ENCODE peak calls at places on chromosomes 4 and X, in six cellular contexts. One of them, this sample, is unnamed. For H3K4me1, the result is how much of the 10 kb centered on the place peaks cover.

GRCh38 chr4:39963656-39964055 is 14.1 kb downstream of the PDS5A start:
- DNase-seq in fibroblast of lung: no peak
- DNase-seq in A549: no peak
- DNase-seq in psoas muscle: no peak
- DNase-seq in heart left ventricle: no peak
- DNase-seq in transverse colon: no peak
- DNase-seq in this sample: no peak

GRCh38 chr4:165580379-165580905 is 201.6 kb downstream of the CPE start:
- DNase-seq in fibroblast of lung: peak
- DNase-seq in A549: no peak
- DNase-seq in psoas muscle: no peak
- DNase-seq in heart left ventricle: no peak
- DNase-seq in transverse colon: no peak
- DNase-seq in this sample: no peak

GRCh38 chrX:153646620-153647373 is at the start of gene DUSP9:
- DNase-seq in fibroblast of lung: peak
- DNase-seq in A549: peak
- DNase-seq in psoas muscle: peak
- DNase-seq in heart left ventricle: peak
- DNase-seq in transverse colon: no peak
- DNase-seq in this sample: no peak

GRCh38 chrX:135596495-135596894 is 76.0 kb downstream of the INTS6L start:
- DNase-seq in fibroblast of lung: peak
- DNase-seq in A549: peak
- DNase-seq in psoas muscle: no peak
- DNase-seq in heart left ventricle: peak
- DNase-seq in transverse colon: peak
- DNase-seq in this sample: peak

GRCh38 chrX:153762636-153763173 is 1.3 kb upstream of the PLXNB3 start:
- DNase-seq in fibroblast of lung: no peak
- DNase-seq in A549: no peak
- DNase-seq in psoas muscle: no peak
- DNase-seq in heart left ventricle: no peak
- DNase-seq in transverse colon: no peak
- DNase-seq in this sample: no peak

GRCh38 chr4:138118270-138118669 is 123.9 kb downstream of the SLC7A11 start:
- DNase-seq in fibroblast of lung: no peak
- DNase-seq in A549: no peak
- DNase-seq in psoas muscle: no peak
- DNase-seq in heart left ventricle: no peak
- DNase-seq in transverse colon: no peak
- DNase-seq in this sample: no peak

GRCh38 chr4:19879330-19879729 is 372.4 kb upstream of the SLIT2 start:
- DNase-seq in fibroblast of lung: no peak
- DNase-seq in A549: no peak
- DNase-seq in psoas muscle: no peak
- DNase-seq in heart left ventricle: no peak
- DNase-seq in transverse colon: no peak
- DNase-seq in this sample: no peak

GRCh38 chr4:185839204-185839712 is 27.3 kb upstream of the SORBS2 start:
- DNase-seq in fibroblast of lung: peak
- DNase-seq in A549: peak
- DNase-seq in psoas muscle: peak
- DNase-seq in heart left ventricle: peak
- DNase-seq in transverse colon: peak
- DNase-seq in this sample: no peak

GRCh38 chrX:23493941-23494374 is 159.3 kb downstream of the PTCHD1 start:
- DNase-seq in fibroblast of lung: peak
- DNase-seq in A549: no peak
- DNase-seq in psoas muscle: no peak
- DNase-seq in heart left ventricle: no peak
- DNase-seq in transverse colon: no peak
- DNase-seq in this sample: peak

GRCh38 chr4:151219091-151219490 is 57.9 kb upstream of the PRSS48 start:
- DNase-seq in fibroblast of lung: no peak
- DNase-seq in A549: no peak
- DNase-seq in psoas muscle: no peak
- DNase-seq in heart left ventricle: no peak
- DNase-seq in transverse colon: no peak
- DNase-seq in this sample: no peak

GRCh38 chr4:151219938-151220337 is 57.0 kb upstream of the PRSS48 start:
- DNase-seq in fibroblast of lung: no peak
- DNase-seq in A549: no peak
- DNase-seq in psoas muscle: no peak
- DNase-seq in heart left ventricle: no peak
- DNase-seq in transverse colon: no peak
- DNase-seq in this sample: no peak

GRCh38 chr4:151218343-151218742 is 58.6 kb upstream of the PRSS48 start:
- DNase-seq in fibroblast of lung: peak
- DNase-seq in A549: no peak
- DNase-seq in psoas muscle: no peak
- DNase-seq in heart left ventricle: no peak
- DNase-seq in transverse colon: no peak
- DNase-seq in this sample: no peak

DNA sequence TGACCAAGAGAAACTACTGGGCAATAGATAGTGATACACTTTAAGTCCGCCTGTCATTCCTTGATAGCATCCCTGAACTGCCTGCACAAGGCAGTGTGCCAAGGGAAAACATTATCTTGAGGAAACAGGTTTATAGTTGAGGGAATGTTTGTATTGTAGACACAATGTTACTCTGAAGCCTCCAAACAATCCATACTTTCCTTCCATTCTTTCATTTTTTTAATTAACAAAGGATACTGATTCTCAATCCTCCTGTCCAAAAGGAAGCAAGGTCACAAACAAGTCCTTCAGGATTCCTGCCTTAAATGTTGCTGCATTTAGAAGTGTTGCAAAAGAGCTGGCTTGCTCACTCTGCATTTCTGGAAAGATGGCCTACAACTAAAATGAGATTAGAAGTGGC is 61.7 kb upstream of the PRSS48 start:
- DNase-seq in fibroblast of lung: no peak
- DNase-seq in A549: no peak
- DNase-seq in psoas muscle: no peak
- DNase-seq in heart left ventricle: no peak
- DNase-seq in transverse colon: no peak
- DNase-seq in this sample: no peak
- H3K27ac ChIP-seq in fibroblast of lung: no peak
- H3K27ac ChIP-seq in A549: no peak
- H3K27ac ChIP-seq in psoas muscle: no peak
- H3K27ac ChIP-seq in heart left ventricle: peak
- H3K27ac ChIP-seq in transverse colon: no peak
- H3K27ac ChIP-seq in this sample: no peak

GRCh38 chr4:147739239-147739823 is 7.4 kb downstream of the ARHGAP10 start:
- DNase-seq in fibroblast of lung: no peak
- DNase-seq in A549: no peak
- DNase-seq in psoas muscle: no peak
- DNase-seq in heart left ventricle: no peak
- DNase-seq in transverse colon: no peak
- DNase-seq in this sample: no peak

GRCh38 chr4:147737623-147738022 is 5.7 kb downstream of the ARHGAP10 start:
- DNase-seq in fibroblast of lung: no peak
- DNase-seq in A549: no peak
- DNase-seq in psoas muscle: no peak
- DNase-seq in heart left ventricle: no peak
- DNase-seq in transverse colon: no peak
- DNase-seq in this sample: no peak

GRCh38 chr4:147741190-147741788 is 9.4 kb downstream of the ARHGAP10 start:
- DNase-seq in fibroblast of lung: peak
- DNase-seq in A549: no peak
- DNase-seq in psoas muscle: no peak
- DNase-seq in heart left ventricle: no peak
- DNase-seq in transverse colon: no peak
- DNase-seq in this sample: no peak

GRCh38 chr4:147736458-147736857 is 4.6 kb downstream of the ARHGAP10 start:
- DNase-seq in fibroblast of lung: peak
- DNase-seq in A549: peak
- DNase-seq in psoas muscle: no peak
- DNase-seq in heart left ventricle: no peak
- DNase-seq in transverse colon: no peak
- DNase-seq in this sample: no peak

GRCh38 chr4:147740176-147740575 is 8.3 kb downstream of the ARHGAP10 start:
- DNase-seq in fibroblast of lung: peak
- DNase-seq in A549: no peak
- DNase-seq in psoas muscle: no peak
- DNase-seq in heart left ventricle: no peak
- DNase-seq in transverse colon: no peak
- DNase-seq in this sample: no peak
- H3K4me1 ChIP-seq in fibroblast of lung: under half
- H3K4me1 ChIP-seq in A549: under half
- H3K4me1 ChIP-seq in psoas muscle: half or more
- H3K4me1 ChIP-seq in heart left ventricle: under half
- H3K4me1 ChIP-seq in transverse colon: under half
- H3K4me1 ChIP-seq in this sample: under half

GRCh38 chrX:72712094-72712755 is 1.9 kb downstream of the PHKA1 start:
- DNase-seq in fibroblast of lung: peak
- DNase-seq in A549: no peak
- DNase-seq in psoas muscle: no peak
- DNase-seq in heart left ventricle: no peak
- DNase-seq in transverse colon: no peak
- DNase-seq in this sample: no peak

GRCh38 chrX:72715546-72715945 is 1.4 kb upstream of the PHKA1 start:
- DNase-seq in fibroblast of lung: no peak
- DNase-seq in A549: no peak
- DNase-seq in psoas muscle: no peak
- DNase-seq in heart left ventricle: no peak
- DNase-seq in transverse colon: no peak
- DNase-seq in this sample: no peak

GRCh38 chrX:72716766-72717165 is 2.7 kb upstream of the PHKA1 start:
- DNase-seq in fibroblast of lung: no peak
- DNase-seq in A549: no peak
- DNase-seq in psoas muscle: peak
- DNase-seq in heart left ventricle: no peak
- DNase-seq in transverse colon: no peak
- DNase-seq in this sample: no peak

GRCh38 chrX:72714471-72714916 is 388 bp upstream of the PHKA1 start:
- DNase-seq in fibroblast of lung: peak
- DNase-seq in A549: peak
- DNase-seq in psoas muscle: peak
- DNase-seq in heart left ventricle: peak
- DNase-seq in transverse colon: peak
- DNase-seq in this sample: no peak

DNA sequence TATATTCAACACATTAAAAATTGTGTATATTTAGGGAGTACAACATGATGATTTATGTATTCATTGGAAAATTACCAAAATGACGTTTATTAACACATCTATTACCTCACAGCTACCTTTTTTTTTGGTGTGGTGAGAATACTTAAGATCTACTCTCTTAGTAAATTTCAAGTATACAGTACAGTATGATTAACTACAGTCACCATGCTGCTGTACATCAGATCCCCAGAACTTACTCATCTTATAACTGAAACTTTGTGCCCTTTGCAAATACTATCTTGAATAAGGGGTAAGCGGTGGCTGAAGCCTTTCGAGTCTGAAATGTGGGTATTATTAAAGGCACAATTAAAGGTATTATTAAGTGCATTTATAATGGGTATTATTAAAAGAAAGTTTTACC is 976 bp downstream of the PHKA1 start:
- DNase-seq in fibroblast of lung: no peak
- DNase-seq in A549: no peak
- DNase-seq in psoas muscle: no peak
- DNase-seq in heart left ventricle: no peak
- DNase-seq in transverse colon: no peak
- DNase-seq in this sample: no peak
- H3K4me3 ChIP-seq in fibroblast of lung: peak
- H3K4me3 ChIP-seq in A549: peak
- H3K4me3 ChIP-seq in psoas muscle: peak
- H3K4me3 ChIP-seq in heart left ventricle: peak
- H3K4me3 ChIP-seq in transverse colon: no peak
- H3K4me3 ChIP-seq in this sample: no peak

GRCh38 chr4:86961103-86961502 is 26.3 kb downstream of the AFF1 start:
- DNase-seq in fibroblast of lung: no peak
- DNase-seq in A549: no peak
- DNase-seq in psoas muscle: no peak
- DNase-seq in heart left ventricle: no peak
- DNase-seq in transverse colon: no peak
- DNase-seq in this sample: no peak
- H3K27ac ChIP-seq in fibroblast of lung: no peak
- H3K27ac ChIP-seq in A549: peak
- H3K27ac ChIP-seq in psoas muscle: peak
- H3K27ac ChIP-seq in heart left ventricle: no peak
- H3K27ac ChIP-seq in transverse colon: peak
- H3K27ac ChIP-seq in this sample: no peak